ENCODE peak calls at places on chromosomes 3 and 15, in eight cellular contexts. S is right lobe of liver, N is fibroblast of lung, E is GM06990, O is SK-N-SH, L is ovary, F is IMR-90, X is Peyer's patch. W is an unnamed sample.

GRCh38 chr3:76044601-76045600 is 259.6 kb upstream of the ZNF717 start:
- DNase-seq in S (no peak), N (peak), O (peak), X (no peak), F (peak), E (no peak), L (no peak), W (no peak)

GRCh38 chr3:189195302-189195701 is 23.5 kb downstream of the TPRG1 start:
- DNase-seq in S (no peak), O (no peak), L (no peak), F (no peak), X (no peak), E (no peak), N (no peak), W (no peak)

GRCh38 chr3:157392104-157392503 is 44.5 kb upstream of the PTX3 start:
- DNase-seq in S (no peak), L (no peak), O (no peak), E (no peak), X (no peak), N (no peak), F (no peak), W (no peak)

GRCh38 chr3:193827039-193827669 is 234.1 kb downstream of the OPA1 start:
- DNase-seq in F (no peak), S (no peak), N (no peak), O (peak), X (no peak), E (no peak), L (no peak), W (no peak)

GRCh38 chr3:4981160-4981687 is 2.0 kb downstream of the BHLHE40 start:
- DNase-seq in O (no peak), E (no peak), X (no peak), L (no peak), S (no peak), F (peak), N (peak), W (no peak)

GRCh38 chr3:161274691-161275298 is 53.7 kb downstream of the NMD3 start:
- DNase-seq in N (peak), E (no peak), L (no peak), F (peak), O (peak), X (no peak), S (no peak), W (no peak)

GRCh38 chr15:92651877-92652575 is 3.5 kb downstream of the FAM174B start:
- DNase-seq in N (no peak), S (no peak), L (no peak), F (no peak), O (no peak), E (no peak), X (no peak), W (no peak)

GRCh38 chr3:16239776-16240175 is 25.0 kb downstream of the DPH3 start:
- DNase-seq in N (peak), S (no peak), L (no peak), E (no peak), O (no peak), F (peak), X (no peak), W (no peak)

GRCh38 chr15:29873264-29873663 is 51.0 kb upstream of the TJP1 start:
- DNase-seq in L (no peak), O (no peak), E (no peak), S (no peak), X (no peak), N (no peak), F (peak), W (no peak)

GRCh38 chr15:72009207-72009606 is 108.7 kb downstream of the MYO9A start:
- DNase-seq in E (no peak), N (no peak), S (no peak), F (no peak), O (no peak), L (no peak), X (no peak), W (no peak)

GRCh38 chr15:58423858-58424608 is 7.8 kb upstream of the LIPC start:
- DNase-seq in E (no peak), S (no peak), N (no peak), O (no peak), L (no peak), F (peak), X (no peak), W (no peak)

GRCh38 chr3:35521196-35521595 is 118.1 kb upstream of the ARPP21 start:
- DNase-seq in O (no peak), L (no peak), X (no peak), E (no peak), S (no peak), F (no peak), N (no peak), W (no peak)

GRCh38 chr3:178915365-178915764 is 156.2 kb downstream of the ZMAT3 start:
- DNase-seq in O (no peak), N (no peak), S (no peak), L (no peak), E (no peak), F (no peak), X (no peak), W (no peak)

GRCh38 chr15:69794643-69795461 is 302.9 kb downstream of the TLE3 start:
- DNase-seq in E (no peak), L (peak), N (peak), O (no peak), F (peak), S (no peak), X (no peak), W (no peak)

GRCh38 chr15:40263036-40263754 is 19.7 kb downstream of the ANKRD63 start:
- DNase-seq in L (no peak), N (peak), S (no peak), X (no peak), E (no peak), F (peak), O (no peak), W (no peak)

GRCh38 chr15:68403161-68403941 is 28.6 kb downstream of the ITGA11 start:
- DNase-seq in E (no peak), O (no peak), S (no peak), L (no peak), F (no peak), N (no peak), X (no peak), W (no peak)

GRCh38 chr3:163019260-163019659 is 1522.7 kb downstream of the OTOL1 start:
- DNase-seq in N (no peak), E (no peak), O (no peak), S (no peak), F (no peak), L (no peak), X (no peak), W (no peak)

GRCh38 chr3:190205739-190206138 is 85.0 kb upstream of the P3H2 start:
- DNase-seq in X (no peak), S (no peak), E (peak), F (peak), O (no peak), L (no peak), N (peak), W (no peak)

GRCh38 chr3:29171583-29171990 is 109.3 kb upstream of the RBMS3 start:
- DNase-seq in X (no peak), E (peak), L (no peak), N (peak), F (peak), O (no peak), S (no peak), W (no peak)

GRCh38 chr3:57420007-57420406 is 124.1 kb downstream of the DNAH12 start:
- DNase-seq in X (no peak), E (no peak), L (no peak), O (no peak), F (no peak), N (no peak), S (no peak), W (no peak)

GRCh38 chr15:66483131-66483566 is 14.4 kb downstream of the SNAPC5 start:
- DNase-seq in N (peak), L (no peak), E (no peak), F (peak), S (peak), O (no peak), X (no peak), W (peak)

GRCh38 chr3:181948286-181948685 is 236.6 kb downstream of the SOX2 start:
- DNase-seq in X (no peak), O (no peak), N (no peak), F (no peak), E (no peak), L (no peak), S (no peak), W (no peak)

GRCh38 chr3:31878231-31878838 is 102.7 kb downstream of the OSBPL10 start:
- DNase-seq in O (no peak), L (no peak), F (peak), N (peak), X (no peak), E (no peak), S (no peak), W (no peak)

GRCh38 chr15:51139091-51139490 is 44.4 kb upstream of the TNFAIP8L3 start:
- DNase-seq in O (no peak), E (no peak), S (no peak), F (no peak), X (no peak), N (no peak), L (no peak), W (no peak)

GRCh38 chr3:150761831-150762661 is 923 bp downstream of the SIAH2 start:
- DNase-seq in O (peak), L (peak), N (peak), E (peak), F (peak), X (peak), S (peak), W (no peak)

DNA sequence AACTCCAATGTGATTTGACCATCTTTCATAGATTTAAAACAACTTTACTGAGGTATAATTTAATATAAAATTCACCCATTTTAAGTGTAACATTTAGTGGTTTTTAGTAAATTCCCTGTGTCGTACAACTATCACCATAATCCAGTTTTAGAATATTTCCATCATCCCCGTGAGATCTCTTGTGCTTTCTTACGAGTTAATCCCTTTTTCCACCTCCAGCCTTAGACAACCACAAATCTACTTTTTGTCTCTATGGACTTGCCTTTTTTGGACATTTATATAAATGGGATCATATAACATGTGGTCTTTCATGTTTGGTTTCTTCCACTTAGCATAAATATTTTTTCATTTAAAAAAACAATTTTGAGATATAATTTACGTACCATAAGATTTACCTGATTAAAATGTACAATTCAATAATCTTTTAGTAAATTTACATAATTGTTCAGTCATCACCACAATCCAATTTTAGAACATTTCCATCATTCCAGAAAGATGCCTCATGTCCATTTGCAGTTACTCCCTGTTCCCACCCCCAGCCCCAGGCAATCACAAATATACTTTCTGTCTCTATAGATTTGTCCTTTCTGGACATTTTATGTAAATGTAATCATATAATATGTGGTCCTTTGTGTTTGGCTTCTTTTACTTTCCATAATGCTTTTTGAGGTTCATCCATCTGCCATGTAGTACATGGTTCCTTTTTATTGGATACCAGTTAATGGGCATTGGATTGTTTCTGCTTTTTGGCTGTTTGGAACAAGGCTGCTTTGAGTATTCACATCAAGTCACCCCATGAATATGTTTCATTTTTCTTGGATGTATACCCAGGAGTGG is 3.0 kb downstream of the OXSR1 start:
- DNase-seq in O (no peak), S (no peak), F (peak), E (no peak), L (no peak), X (no peak), N (peak), W (no peak)
- H3K4me3 ChIP-seq in O (peak), S (no peak), F (peak), E (no peak), L (no peak), X (no peak), N (peak), W (peak)

GRCh38 chr3:63655519-63655918 is 3.0 kb downstream of the SNTN start:
- DNase-seq in S (no peak), X (no peak), L (no peak), N (peak), E (no peak), F (peak), O (no peak), W (peak)

GRCh38 chr3:63662011-63662410 is 9.5 kb downstream of the SNTN start:
- DNase-seq in E (no peak), X (no peak), L (no peak), O (no peak), S (no peak), F (no peak), N (no peak), W (no peak)

GRCh38 chr3:63662500-63662899 is 10.0 kb downstream of the SNTN start:
- DNase-seq in X (no peak), N (no peak), F (no peak), S (no peak), O (no peak), L (no peak), E (no peak), W (no peak)

GRCh38 chr3:63656791-63657190 is 4.3 kb downstream of the SNTN start:
- DNase-seq in L (no peak), S (no peak), O (no peak), F (peak), E (no peak), X (no peak), N (peak), W (peak)

DNA sequence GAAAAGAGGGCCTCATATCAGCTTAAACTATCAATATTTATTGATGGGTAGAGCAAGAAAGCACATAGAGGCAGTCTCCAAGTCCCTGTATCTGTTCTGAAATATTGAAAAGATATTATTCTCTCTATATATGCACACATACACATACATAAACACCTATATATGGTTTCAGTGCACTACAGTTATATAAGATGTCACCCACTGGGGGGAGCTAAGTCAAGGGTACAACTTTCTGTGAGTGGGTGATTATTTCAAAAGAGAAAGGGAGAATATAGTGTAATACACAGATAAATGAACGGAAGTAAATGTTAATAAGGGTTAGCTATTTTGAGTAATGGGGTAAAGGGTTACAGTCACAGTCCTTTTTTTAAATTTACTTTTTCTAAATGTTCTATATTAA is 8.8 kb downstream of the SNTN start:
- DNase-seq in N (peak), E (no peak), L (no peak), X (no peak), O (no peak), S (no peak), F (no peak), W (no peak)
- TF ChIP-seq CTCF in N (peak), E (peak), L (no peak), X (no peak), O (peak), S (no peak), F (peak), W (peak)

GRCh38 chr15:95636107-95636506 is 694.4 kb upstream of the NR2F2 start:
- DNase-seq in X (no peak), L (no peak), N (no peak), S (no peak), F (no peak), E (no peak), O (no peak), W (no peak)

GRCh38 chr15:95626501-95627361 is 703.8 kb upstream of the NR2F2 start:
- DNase-seq in E (no peak), L (no peak), N (peak), F (peak), O (no peak), X (no peak), S (no peak), W (no peak)

GRCh38 chr15:95635666-95636065 is 694.8 kb upstream of the NR2F2 start:
- DNase-seq in L (no peak), F (no peak), N (no peak), X (no peak), O (no peak), S (no peak), E (no peak), W (no peak)

GRCh38 chr15:95629503-95630168 is 700.9 kb upstream of the NR2F2 start:
- DNase-seq in N (no peak), S (no peak), X (no peak), L (no peak), E (no peak), F (no peak), O (no peak), W (no peak)

DNA sequence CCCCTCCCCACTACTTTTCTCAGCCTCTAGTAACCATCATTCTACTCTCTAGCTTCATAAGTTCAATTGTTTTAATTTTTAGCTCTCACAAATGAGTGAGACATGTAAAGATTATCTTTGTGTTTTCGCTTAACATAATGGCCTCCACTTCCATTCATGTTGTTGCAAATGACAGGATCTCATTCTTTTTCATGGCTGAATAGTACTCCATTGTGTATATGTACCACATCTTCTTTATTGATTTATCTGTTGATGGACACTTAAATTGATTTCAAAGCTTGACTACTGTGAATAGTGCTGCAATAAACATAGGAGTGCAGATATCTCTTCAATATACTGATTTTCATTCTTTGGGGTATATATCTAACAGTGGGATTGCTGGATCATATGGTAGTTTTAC is 699.8 kb upstream of the NR2F2 start:
- DNase-seq in N (no peak), L (no peak), E (no peak), X (no peak), O (no peak), F (no peak), S (no peak), W (no peak)
- H3K4me3 ChIP-seq in N (no peak), L (no peak), E (no peak), X (no peak), O (no peak), F (no peak), S (no peak), W (no peak)

DNA sequence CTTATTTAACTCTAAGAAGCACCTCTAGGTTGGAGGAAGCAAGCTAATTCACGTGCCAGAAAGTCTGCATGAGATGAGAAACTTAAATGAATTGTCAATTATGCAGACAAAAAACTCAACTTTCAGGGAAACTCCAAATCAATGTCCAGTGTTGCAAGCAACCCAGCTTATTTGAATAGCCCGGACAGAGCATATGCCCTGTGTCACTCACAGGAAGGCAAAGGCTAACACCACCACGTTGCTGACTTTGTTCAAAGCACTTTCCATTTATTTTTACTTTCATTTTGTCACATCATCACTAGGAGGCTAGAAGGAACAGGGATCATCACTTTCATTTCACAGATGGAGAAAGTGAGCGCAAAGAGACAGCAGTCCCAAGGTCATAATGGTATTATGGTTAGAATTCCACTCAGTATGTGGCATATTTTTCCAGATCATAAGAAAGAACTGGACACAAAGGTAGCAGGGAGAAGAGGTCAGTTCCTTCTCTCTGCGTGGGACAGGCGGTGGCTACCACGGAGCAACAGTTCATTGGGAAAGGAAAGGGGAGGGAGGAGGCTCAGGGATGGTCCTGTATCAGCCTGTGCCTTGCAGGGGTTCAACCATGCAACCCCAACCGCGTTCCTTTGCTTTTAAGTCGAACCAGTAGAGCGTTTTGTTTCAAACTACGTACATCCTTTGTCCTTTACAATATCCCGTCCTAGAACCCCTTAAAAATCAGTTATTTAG is 1.2 kb downstream of the HEG1 start:
- DNase-seq in S (no peak), F (peak), E (no peak), X (no peak), L (no peak), N (peak), O (peak), W (no peak)
- TF ChIP-seq CTCF in S (no peak), F (peak), E (no peak), X (peak), L (peak), N (peak), O (peak), W (no peak)

GRCh38 chr15:85852969-85853368 is 58.2 kb upstream of the KLHL25 start:
- DNase-seq in O (no peak), F (no peak), N (no peak), E (no peak), X (no peak), S (peak), L (no peak), W (no peak)

GRCh38 chr15:85859671-85860070 is 64.9 kb upstream of the KLHL25 start:
- DNase-seq in L (no peak), X (no peak), S (peak), F (no peak), O (no peak), E (no peak), N (no peak), W (no peak)

GRCh38 chr15:85860394-85861161 is 65.9 kb upstream of the KLHL25 start:
- DNase-seq in O (no peak), S (peak), X (no peak), N (no peak), F (no peak), E (no peak), L (no peak), W (no peak)

GRCh38 chr15:85854345-85855097 is 59.8 kb upstream of the KLHL25 start:
- DNase-seq in F (peak), S (peak), N (peak), L (peak), X (no peak), O (peak), E (no peak), W (no peak)

GRCh38 chr15:85858586-85859375 is 64.1 kb upstream of the KLHL25 start:
- DNase-seq in N (peak), L (peak), E (peak), O (peak), S (peak), F (peak), X (peak), W (no peak)
- H3K4me3 ChIP-seq in N (no peak), L (no peak), E (no peak), O (peak), S (no peak), F (no peak), X (no peak), W (peak)

DNA sequence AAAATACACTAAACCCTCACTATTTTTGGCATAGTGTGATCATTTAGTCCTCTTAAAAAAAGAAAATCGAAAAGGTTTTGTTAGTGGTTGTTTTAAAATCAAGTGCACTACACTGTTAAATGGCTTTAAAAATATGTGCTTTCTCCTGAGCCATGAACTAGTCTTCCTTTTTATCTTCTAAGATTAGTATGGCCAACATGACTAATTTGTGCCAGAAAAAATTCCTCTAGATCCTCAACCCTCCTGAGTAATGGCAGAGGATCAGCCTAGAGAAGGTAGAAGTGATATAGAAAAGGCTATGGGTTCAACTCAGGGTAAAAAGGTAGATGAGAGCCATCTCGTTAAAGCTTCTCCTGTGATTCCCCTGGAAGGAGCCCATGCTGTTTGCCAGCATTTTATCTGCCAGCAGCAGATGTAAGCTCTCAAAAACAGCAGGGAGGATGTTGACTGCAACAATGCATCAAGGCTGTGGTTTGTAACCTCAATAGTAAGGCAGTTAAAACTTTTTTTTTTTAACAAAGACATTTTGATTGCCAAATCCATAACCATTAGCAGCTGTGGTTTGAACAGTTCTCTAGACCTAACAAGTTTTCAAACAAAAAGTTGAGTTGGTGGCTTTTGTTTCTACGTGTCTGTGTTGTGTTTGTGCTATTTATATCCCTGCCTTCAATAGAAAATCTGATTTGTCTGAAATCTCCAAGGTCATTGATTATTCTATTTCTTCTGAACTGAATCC is 30.2 kb upstream of the ZNF609 start:
- DNase-seq in O (no peak), F (peak), E (peak), S (no peak), X (no peak), N (peak), L (peak), W (peak)
- TF ChIP-seq CTCF in O (no peak), F (no peak), E (no peak), S (no peak), X (no peak), N (no peak), L (no peak), W (no peak)